ENCODE peak calls at places on chromosome 1, in four cellular contexts. Z is HCT116, D is WTC11, F is A549. U is an unnamed sample.

GRCh38 chr1:212774584-212774983 is 17.0 kb downstream of the NSL1 start:
- DNase-seq in Z (no peak), D (no peak), F (peak), U (peak)

GRCh38 chr1:66613187-66613586 is 79.2 kb downstream of the SGIP1 start:
- DNase-seq in Z (no peak), D (no peak), F (no peak), U (no peak)

GRCh38 chr1:147541672-147542548 is 609 bp downstream of the BCL9 start:
- DNase-seq in Z (no peak), D (peak), F (no peak), U (no peak)

GRCh38 chr1:210250665-210250997 is 18.0 kb downstream of the SERTAD4 start:
- DNase-seq in Z (no peak), D (peak), F (no peak), U (peak)

GRCh38 chr1:200364831-200365230 is 45.0 kb downstream of the ZNF281 start:
- DNase-seq in Z (no peak), D (peak), F (no peak), U (no peak)

GRCh38 chr1:226798427-226799411 is 59.6 kb upstream of the ITPKB start:
- DNase-seq in Z (no peak), D (no peak), F (no peak), U (no peak)

GRCh38 chr1:217432339-217432738 is 198.6 kb downstream of the GPATCH2 start:
- DNase-seq in Z (no peak), D (no peak), F (no peak), U (no peak)

GRCh38 chr1:175221548-175222175 is 29.1 kb upstream of the KIAA0040 start:
- DNase-seq in Z (no peak), D (peak), F (no peak), U (no peak)

GRCh38 chr1:211606914-211607751 is 28.2 kb upstream of the SLC30A1 start:
- DNase-seq in Z (no peak), D (no peak), F (no peak), U (peak)

GRCh38 chr1:8889925-8890785 is 11.7 kb upstream of the ENO1 start:
- DNase-seq in Z (peak), D (no peak), F (peak), U (no peak)

GRCh38 chr1:226149806-226150205 is 36.7 kb downstream of the ACBD3 start:
- DNase-seq in Z (no peak), D (no peak), F (peak), U (peak)

GRCh38 chr1:228918335-228918734 is 183.1 kb downstream of the RHOU start:
- DNase-seq in Z (no peak), D (no peak), F (no peak), U (no peak)

GRCh38 chr1:182453619-182454018 is 3.7 kb downstream of the RGSL1 start:
- DNase-seq in Z (no peak), D (no peak), F (no peak), U (no peak)

GRCh38 chr1:110211503-110212164 is 1.5 kb downstream of the KCNC4 start:
- DNase-seq in Z (no peak), D (no peak), F (no peak), U (no peak)

GRCh38 chr1:56330400-56331026 is 248.8 kb downstream of the PLPP3 start:
- DNase-seq in Z (no peak), D (no peak), F (no peak), U (peak)

GRCh38 chr1:20469406-20470076 is 16.5 kb downstream of the CAMK2N1 start:
- DNase-seq in Z (no peak), D (no peak), F (peak), U (no peak)

GRCh38 chr1:3529099-3529729 is 74.7 kb downstream of the ARHGEF16 start:
- DNase-seq in Z (no peak), D (no peak), F (no peak), U (no peak)

GRCh38 chr1:183126000-183126366 is 60.1 kb upstream of the LAMC2 start:
- DNase-seq in Z (no peak), D (no peak), F (no peak), U (no peak)

GRCh38 chr1:112706505-112707216 is at the start of gene RHOC:
- DNase-seq in Z (no peak), D (peak), F (no peak), U (peak)

GRCh38 chr1:36965301-36966159 is 68.8 kb downstream of the GRIK3 start:
- DNase-seq in Z (no peak), D (no peak), F (no peak), U (no peak)

GRCh38 chr1:28301368-28302174 is 27.3 kb upstream of the MED18 start:
- DNase-seq in Z (no peak), D (no peak), F (no peak), U (no peak)

GRCh38 chr1:244667797-244668196 is 14.9 kb downstream of the DESI2 start:
- DNase-seq in Z (no peak), D (no peak), F (no peak), U (no peak)

GRCh38 chr1:244660595-244660994 is 7.7 kb downstream of the DESI2 start:
- DNase-seq in Z (no peak), D (no peak), F (no peak), U (no peak)

GRCh38 chr1:244662604-244663003 is 9.7 kb downstream of the DESI2 start:
- DNase-seq in Z (no peak), D (no peak), F (no peak), U (no peak)

GRCh38 chr1:244664353-244664752 is 11.4 kb downstream of the DESI2 start:
- DNase-seq in Z (no peak), D (no peak), F (no peak), U (no peak)

DNA sequence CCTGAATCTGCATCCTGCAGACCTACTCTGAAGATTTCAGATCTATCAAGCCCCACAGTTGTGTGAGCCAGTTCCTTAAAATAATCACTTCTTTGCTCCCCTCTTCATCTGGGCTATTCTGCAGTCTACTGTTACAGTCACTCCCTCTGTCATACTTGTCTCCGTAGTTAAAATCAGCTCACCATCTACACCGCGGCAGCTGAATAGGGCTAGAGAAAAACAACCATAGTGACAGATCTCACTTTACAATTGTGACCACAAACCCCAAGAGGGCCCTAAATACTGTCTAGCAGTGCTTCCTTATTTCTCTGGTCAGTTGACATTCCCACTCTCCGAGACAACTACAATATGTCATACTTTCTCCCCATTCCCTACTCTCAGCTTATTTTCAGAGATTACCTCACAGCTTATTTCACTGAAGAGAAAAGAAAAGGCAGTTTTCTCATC is 12.9 kb downstream of the DESI2 start:
- DNase-seq in Z (no peak), D (no peak), F (no peak), U (peak)
- TF ChIP-seq MAX in Z (no peak), D (no peak), F (no peak), U (no peak)

GRCh38 chr1:97516588-97516987 is 404.2 kb downstream of the DPYD start:
- DNase-seq in Z (no peak), D (no peak), F (no peak), U (no peak)
- TF ChIP-seq MAX in Z (no peak), D (no peak), F (no peak), U (no peak)

DNA sequence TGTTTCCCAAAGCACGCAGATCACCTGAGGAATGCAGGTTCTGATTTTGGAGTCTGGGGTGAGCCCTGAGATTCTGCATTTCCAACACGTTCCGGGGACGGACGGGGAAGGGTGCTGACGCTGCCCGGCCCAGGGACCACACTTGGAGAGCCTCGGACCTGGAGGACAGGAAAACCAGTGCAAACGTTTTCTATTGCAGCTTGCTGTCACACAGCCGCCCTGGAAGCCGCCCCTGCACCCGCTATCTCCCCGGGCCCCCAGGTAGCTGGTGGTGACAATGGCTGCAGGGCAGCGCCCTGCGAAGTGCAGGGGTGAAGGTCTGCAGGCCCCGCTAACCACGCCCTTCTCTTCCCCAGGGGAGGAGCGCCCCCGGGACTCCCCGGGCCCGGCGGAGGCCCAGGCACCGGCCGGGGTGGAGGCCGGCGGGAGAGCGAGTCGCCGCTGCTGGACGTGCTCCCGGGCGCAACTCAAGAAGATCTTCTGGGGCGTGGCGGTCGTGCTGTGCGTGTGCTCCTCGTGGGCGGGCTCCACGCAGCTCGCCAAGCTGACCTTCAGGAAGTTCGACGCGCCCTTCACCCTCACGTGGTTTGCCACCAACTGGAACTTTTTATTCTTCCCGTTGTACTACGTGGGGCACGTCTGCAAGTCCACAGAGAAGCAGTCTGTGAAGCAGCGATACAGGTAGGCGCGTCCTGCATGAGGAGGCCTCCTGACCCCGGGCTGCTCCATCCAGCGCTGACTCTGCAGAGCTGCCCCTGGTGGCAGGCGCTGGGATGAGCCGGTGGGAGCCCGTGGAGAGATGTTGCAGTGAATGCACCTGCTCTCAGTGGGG is 142.0 kb upstream of the COA6 start:
- DNase-seq in Z (no peak), D (peak), F (no peak), U (peak)
- TF ChIP-seq MAX in Z (no peak), D (no peak), F (no peak), U (no peak)

GRCh38 chr1:99602404-99602969 is 43.4 kb upstream of the PALMD start:
- DNase-seq in Z (no peak), D (no peak), F (no peak), U (no peak)

GRCh38 chr1:99599678-99600175 is 46.2 kb upstream of the PALMD start:
- DNase-seq in Z (peak), D (no peak), F (peak), U (no peak)

GRCh38 chr1:99598738-99599411 is 47.0 kb upstream of the PALMD start:
- DNase-seq in Z (no peak), D (no peak), F (no peak), U (no peak)

GRCh38 chr1:99601709-99602403 is 44.1 kb upstream of the PALMD start:
- DNase-seq in Z (no peak), D (no peak), F (no peak), U (no peak)

DNA sequence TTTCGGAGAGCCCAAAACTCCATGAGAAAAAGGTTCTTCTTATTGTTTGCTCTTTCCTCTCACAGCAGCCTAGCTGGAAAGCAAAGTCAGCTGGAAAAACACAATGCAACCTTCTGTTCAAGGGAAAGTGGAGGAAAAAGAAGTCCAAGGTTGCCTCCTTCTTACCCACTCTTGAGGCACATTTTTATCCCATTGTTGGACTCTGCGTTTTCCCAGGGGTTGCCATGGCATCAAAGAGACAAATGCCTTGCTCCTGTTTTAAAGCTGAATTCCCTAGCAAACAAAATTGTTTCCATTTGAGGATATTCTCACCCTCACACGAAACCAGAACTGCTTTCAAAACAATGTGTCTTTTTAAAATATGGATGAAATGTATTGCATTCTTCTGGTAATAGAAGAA is 45.1 kb upstream of the PALMD start:
- DNase-seq in Z (no peak), D (no peak), F (peak), U (no peak)
- TF ChIP-seq MAX in Z (no peak), D (no peak), F (no peak), U (no peak)

GRCh38 chr1:41379741-41380130 is 18.5 kb downstream of the FOXO6 start:
- DNase-seq in Z (no peak), D (no peak), F (no peak), U (peak)

GRCh38 chr1:41374711-41375110 is 13.5 kb downstream of the FOXO6 start:
- DNase-seq in Z (no peak), D (no peak), F (no peak), U (no peak)

GRCh38 chr1:41378999-41379740 is 17.9 kb downstream of the FOXO6 start:
- DNase-seq in Z (no peak), D (no peak), F (no peak), U (no peak)

GRCh38 chr1:41378222-41378621 is 17.0 kb downstream of the FOXO6 start:
- DNase-seq in Z (no peak), D (no peak), F (no peak), U (no peak)

GRCh38 chr1:41377397-41377796 is 16.2 kb downstream of the FOXO6 start:
- DNase-seq in Z (no peak), D (no peak), F (no peak), U (no peak)
- TF ChIP-seq MAX in Z (no peak), D (no peak), F (no peak), U (no peak)